ENCODE peak calls at places on chromosomes 16 and 17, in five cellular contexts. One of them, this sample, is unnamed. For H3K27me3 and H3K36me3, the result is how much of the 10 kb centered on the place peaks cover.

GRCh38 chr17:77304051-77304745 is 163.4 kb downstream of the SEC14L1 start:
- DNase-seq in kidney epithelial cell: no peak
- DNase-seq in adrenal gland: no peak
- DNase-seq in naive thymus-derived CD4-positive, alpha-beta T cell: no peak
- DNase-seq in heart right ventricle: no peak
- DNase-seq in this sample: no peak

GRCh38 chr17:9905902-9906301 is 831 bp upstream of the RCVRN start:
- DNase-seq in adrenal gland: no peak
- DNase-seq in naive thymus-derived CD4-positive, alpha-beta T cell: no peak
- DNase-seq in heart right ventricle: no peak
- DNase-seq in kidney epithelial cell: no peak
- DNase-seq in this sample: no peak

GRCh38 chr16:53480394-53480793 is 22.6 kb downstream of the AKTIP start:
- DNase-seq in kidney epithelial cell: no peak
- DNase-seq in adrenal gland: no peak
- DNase-seq in naive thymus-derived CD4-positive, alpha-beta T cell: no peak
- DNase-seq in heart right ventricle: no peak
- DNase-seq in this sample: no peak

GRCh38 chr17:57170866-57171265 is 85.5 kb upstream of the MSI2 start:
- DNase-seq in naive thymus-derived CD4-positive, alpha-beta T cell: no peak
- DNase-seq in adrenal gland: no peak
- DNase-seq in kidney epithelial cell: no peak
- DNase-seq in heart right ventricle: no peak
- DNase-seq in this sample: no peak

GRCh38 chr16:82888616-82889015 is 261.8 kb downstream of the CDH13 start:
- DNase-seq in kidney epithelial cell: peak
- DNase-seq in adrenal gland: no peak
- DNase-seq in naive thymus-derived CD4-positive, alpha-beta T cell: no peak
- DNase-seq in heart right ventricle: no peak
- DNase-seq in this sample: peak

GRCh38 chr17:27654654-27655524 is 23.9 kb downstream of the LGALS9 start:
- DNase-seq in naive thymus-derived CD4-positive, alpha-beta T cell: peak
- DNase-seq in heart right ventricle: peak
- DNase-seq in kidney epithelial cell: no peak
- DNase-seq in adrenal gland: peak
- DNase-seq in this sample: no peak

GRCh38 chr16:84044108-84044488 is 1.5 kb upstream of the SLC38A8 start:
- DNase-seq in kidney epithelial cell: no peak
- DNase-seq in heart right ventricle: no peak
- DNase-seq in adrenal gland: no peak
- DNase-seq in naive thymus-derived CD4-positive, alpha-beta T cell: no peak
- DNase-seq in this sample: no peak

GRCh38 chr17:8693328-8693727 is 51.3 kb downstream of the CCDC42 start:
- DNase-seq in naive thymus-derived CD4-positive, alpha-beta T cell: no peak
- DNase-seq in heart right ventricle: no peak
- DNase-seq in kidney epithelial cell: no peak
- DNase-seq in adrenal gland: no peak
- DNase-seq in this sample: no peak

GRCh38 chr17:31843382-31843780 is 15.7 kb downstream of the COPRS start:
- DNase-seq in naive thymus-derived CD4-positive, alpha-beta T cell: no peak
- DNase-seq in kidney epithelial cell: no peak
- DNase-seq in adrenal gland: no peak
- DNase-seq in heart right ventricle: no peak
- DNase-seq in this sample: no peak

DNA sequence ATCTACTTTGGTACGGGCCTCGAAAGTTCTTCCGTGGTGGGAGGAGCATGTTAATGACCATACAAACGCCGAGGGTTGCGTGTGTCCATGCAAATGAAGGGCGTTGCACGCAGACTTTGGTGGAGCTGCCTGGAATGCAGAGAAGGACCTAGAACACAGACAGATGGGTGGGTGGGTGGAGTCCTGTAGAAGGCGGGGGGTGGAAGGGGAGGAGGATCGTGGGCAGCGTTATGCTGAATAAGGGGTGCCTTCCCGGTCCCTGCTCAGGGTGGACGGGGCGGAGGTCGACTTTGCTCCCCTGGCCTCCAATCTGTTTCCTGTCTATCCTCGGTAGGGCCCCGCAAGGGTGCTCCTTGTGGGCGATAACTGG is 795 bp upstream of the PAQR4 start:
- DNase-seq in heart right ventricle: no peak
- DNase-seq in adrenal gland: no peak
- DNase-seq in naive thymus-derived CD4-positive, alpha-beta T cell: no peak
- DNase-seq in kidney epithelial cell: no peak
- DNase-seq in this sample: no peak
- H3K4me3 ChIP-seq in heart right ventricle: peak
- H3K4me3 ChIP-seq in adrenal gland: no peak
- H3K4me3 ChIP-seq in naive thymus-derived CD4-positive, alpha-beta T cell: peak
- H3K4me3 ChIP-seq in kidney epithelial cell: no peak
- H3K4me3 ChIP-seq in this sample: no peak

GRCh38 chr16:30697264-30698138 is 1.5 kb upstream of the SRCAP start:
- DNase-seq in heart right ventricle: no peak
- DNase-seq in kidney epithelial cell: peak
- DNase-seq in naive thymus-derived CD4-positive, alpha-beta T cell: no peak
- DNase-seq in adrenal gland: no peak
- DNase-seq in this sample: no peak

GRCh38 chr16:30691907-30692306 is 7.1 kb upstream of the SRCAP start:
- DNase-seq in heart right ventricle: no peak
- DNase-seq in adrenal gland: no peak
- DNase-seq in kidney epithelial cell: no peak
- DNase-seq in naive thymus-derived CD4-positive, alpha-beta T cell: no peak
- DNase-seq in this sample: no peak

GRCh38 chr16:30688701-30689100 is 10.3 kb upstream of the SRCAP start:
- DNase-seq in kidney epithelial cell: no peak
- DNase-seq in naive thymus-derived CD4-positive, alpha-beta T cell: no peak
- DNase-seq in adrenal gland: no peak
- DNase-seq in heart right ventricle: no peak
- DNase-seq in this sample: no peak

GRCh38 chr16:30694926-30695678 is 3.9 kb upstream of the SRCAP start:
- DNase-seq in kidney epithelial cell: no peak
- DNase-seq in naive thymus-derived CD4-positive, alpha-beta T cell: no peak
- DNase-seq in adrenal gland: peak
- DNase-seq in heart right ventricle: no peak
- DNase-seq in this sample: no peak

DNA sequence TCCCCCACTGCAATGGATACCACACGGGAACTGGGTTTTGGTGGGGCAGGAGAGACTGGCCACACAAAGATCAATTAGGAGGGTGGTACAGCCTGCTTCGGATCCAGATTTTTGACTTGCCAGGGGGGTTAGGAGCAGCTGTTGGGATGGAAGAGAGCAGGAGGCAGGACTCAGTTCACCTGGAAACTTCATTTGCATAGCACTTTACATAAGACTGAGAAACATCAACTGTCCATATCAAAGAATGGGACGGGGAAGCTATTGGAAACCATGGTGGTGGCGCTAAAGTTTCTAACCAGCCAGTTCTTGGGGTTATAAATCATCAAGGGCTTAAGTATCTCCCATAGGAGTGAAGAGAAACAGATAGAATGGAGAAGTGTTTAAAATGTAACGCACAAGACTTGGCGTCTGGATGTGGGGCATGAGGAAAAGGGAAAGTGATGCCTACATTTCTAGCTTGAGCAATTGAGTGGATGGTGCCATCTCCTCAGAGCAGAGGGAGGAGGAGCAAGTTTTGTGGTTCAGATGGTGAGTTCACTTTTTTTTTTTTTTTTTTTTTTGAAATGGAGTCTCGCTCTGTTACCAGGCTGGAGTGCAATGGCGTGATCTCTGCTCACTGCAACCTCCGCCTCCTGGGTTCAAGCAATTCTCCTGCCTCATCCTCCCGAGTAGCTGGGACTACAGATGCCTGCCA is 6.4 kb upstream of the SRCAP start:
- DNase-seq in kidney epithelial cell: no peak
- DNase-seq in adrenal gland: no peak
- DNase-seq in naive thymus-derived CD4-positive, alpha-beta T cell: no peak
- DNase-seq in heart right ventricle: no peak
- DNase-seq in this sample: no peak
- H3K27me3 ChIP-seq in kidney epithelial cell: under half
- H3K27me3 ChIP-seq in adrenal gland: under half
- H3K27me3 ChIP-seq in naive thymus-derived CD4-positive, alpha-beta T cell: under half
- H3K27me3 ChIP-seq in heart right ventricle: under half
- H3K27me3 ChIP-seq in this sample: under half

DNA sequence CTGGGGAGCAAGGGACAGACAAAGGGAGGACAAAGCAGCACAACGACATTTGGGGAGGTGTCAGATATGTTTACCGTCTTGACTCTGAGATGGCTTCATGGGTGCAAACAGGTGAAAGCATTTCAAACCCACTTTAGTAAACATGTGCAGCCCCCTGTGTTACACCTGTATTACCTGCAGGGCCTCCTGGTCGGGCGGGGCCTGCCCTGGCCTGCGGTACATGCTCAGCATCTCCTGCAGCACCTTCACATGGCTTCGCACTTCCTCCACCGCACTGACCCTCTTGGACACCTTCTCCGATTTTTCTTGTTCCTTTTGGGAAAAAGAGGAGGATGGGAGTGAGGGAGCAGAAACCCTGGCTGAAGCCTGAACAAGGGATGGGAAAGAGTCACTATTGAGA is 24.5 kb downstream of the GGA2 start:
- DNase-seq in adrenal gland: no peak
- DNase-seq in heart right ventricle: no peak
- DNase-seq in naive thymus-derived CD4-positive, alpha-beta T cell: no peak
- DNase-seq in kidney epithelial cell: no peak
- DNase-seq in this sample: no peak
- H3K36me3 ChIP-seq in adrenal gland: half or more
- H3K36me3 ChIP-seq in heart right ventricle: half or more
- H3K36me3 ChIP-seq in naive thymus-derived CD4-positive, alpha-beta T cell: under half
- H3K36me3 ChIP-seq in kidney epithelial cell: under half
- H3K36me3 ChIP-seq in this sample: under half

GRCh38 chr17:35795871-35796265 is 427 bp upstream of the MMP28 start:
- DNase-seq in heart right ventricle: no peak
- DNase-seq in adrenal gland: no peak
- DNase-seq in kidney epithelial cell: no peak
- DNase-seq in naive thymus-derived CD4-positive, alpha-beta T cell: no peak
- DNase-seq in this sample: no peak
- H3K4me3 ChIP-seq in heart right ventricle: no peak
- H3K4me3 ChIP-seq in adrenal gland: no peak
- H3K4me3 ChIP-seq in kidney epithelial cell: peak
- H3K4me3 ChIP-seq in naive thymus-derived CD4-positive, alpha-beta T cell: peak
- H3K4me3 ChIP-seq in this sample: peak